ENCODE peak calls at places on chromosomes 6 and 20, in six cellular contexts. F, Q, B, W, O and H are unnamed samples.

GRCh38 chr20:36173451-36173933 is 19.0 kb downstream of the EPB41L1 start:
- DNase-seq in F (no peak), Q (no peak), B (no peak), W (no peak), O (no peak), H (no peak)

GRCh38 chr20:22312744-22313346 is 271.5 kb downstream of the FOXA2 start:
- DNase-seq in F (peak), Q (no peak), B (peak), W (peak), O (no peak), H (no peak)

GRCh38 chr6:25389501-25389900 is 110.3 kb downstream of the CARMIL1 start:
- DNase-seq in F (no peak), Q (no peak), B (no peak), W (no peak), O (no peak), H (no peak)

GRCh38 chr20:35663813-35664543 is 722 bp downstream of the CPNE1 start:
- DNase-seq in F (peak), Q (peak), B (peak), W (peak), O (peak), H (peak)

GRCh38 chr6:106823732-106824351 is 150.7 kb downstream of the CD24 start:
- DNase-seq in F (peak), Q (no peak), B (no peak), W (no peak), O (peak), H (no peak)

GRCh38 chr20:2042400-2042799 is 48.5 kb upstream of the PDYN start:
- DNase-seq in F (no peak), Q (no peak), B (no peak), W (no peak), O (no peak), H (no peak)

GRCh38 chr6:155313602-155314091 is 637 bp downstream of the TFB1M start:
- DNase-seq in F (no peak), Q (no peak), B (no peak), W (no peak), O (peak), H (no peak)

GRCh38 chr6:110053395-110054240 is 75.5 kb downstream of the GPR6 start:
- DNase-seq in F (no peak), Q (no peak), B (peak), W (no peak), O (no peak), H (no peak)

GRCh38 chr20:25084616-25085187 is 2.8 kb upstream of the VSX1 start:
- DNase-seq in F (no peak), Q (no peak), B (no peak), W (no peak), O (no peak), H (no peak)

GRCh38 chr20:46087161-46087560 is 2.6 kb downstream of the NCOA5 start:
- DNase-seq in F (no peak), Q (no peak), B (no peak), W (no peak), O (no peak), H (no peak)

GRCh38 chr20:25389381-25389857 is 1.2 kb downstream of the ABHD12 start:
- DNase-seq in F (no peak), Q (no peak), B (no peak), W (no peak), O (no peak), H (no peak)

GRCh38 chr6:686528-686927 is 6.4 kb downstream of the EXOC2 start:
- DNase-seq in F (no peak), Q (no peak), B (no peak), W (no peak), O (no peak), H (no peak)

GRCh38 chr6:136959471-136959891 is 37.4 kb downstream of the SLC35D3 start:
- DNase-seq in F (peak), Q (no peak), B (no peak), W (no peak), O (peak), H (no peak)

GRCh38 chr20:54026300-54027064 is 43.9 kb downstream of the BCAS1 start:
- DNase-seq in F (no peak), Q (no peak), B (no peak), W (no peak), O (no peak), H (no peak)

GRCh38 chr20:25223179-25223661 is 24.7 kb upstream of the PYGB start:
- DNase-seq in F (peak), Q (no peak), B (peak), W (no peak), O (no peak), H (no peak)

GRCh38 chr6:54722328-54722727 is 124.2 kb upstream of the FAM83B start:
- DNase-seq in F (no peak), Q (no peak), B (no peak), W (peak), O (no peak), H (no peak)

GRCh38 chr20:64090165-64090564 is 6.0 kb upstream of the LKAAEAR1 start:
- DNase-seq in F (no peak), Q (no peak), B (no peak), W (no peak), O (no peak), H (no peak)

GRCh38 chr20:63216849-63217471 is 1.0 kb upstream of the YTHDF1 start:
- DNase-seq in F (no peak), Q (no peak), B (no peak), W (no peak), O (no peak), H (no peak)

GRCh38 chr20:16437387-16437990 is 135.8 kb downstream of the KIF16B start:
- DNase-seq in F (no peak), Q (no peak), B (no peak), W (no peak), O (no peak), H (no peak)

GRCh38 chr6:33095681-33096080 is 19.9 kb downstream of the HLA-DPB1 start:
- DNase-seq in F (no peak), Q (no peak), B (no peak), W (no peak), O (no peak), H (no peak)
- TF ChIP-seq POLR2AphosphoS5 in F (no peak), Q (no peak), B (no peak), W (no peak), O (no peak), H (no peak)

DNA sequence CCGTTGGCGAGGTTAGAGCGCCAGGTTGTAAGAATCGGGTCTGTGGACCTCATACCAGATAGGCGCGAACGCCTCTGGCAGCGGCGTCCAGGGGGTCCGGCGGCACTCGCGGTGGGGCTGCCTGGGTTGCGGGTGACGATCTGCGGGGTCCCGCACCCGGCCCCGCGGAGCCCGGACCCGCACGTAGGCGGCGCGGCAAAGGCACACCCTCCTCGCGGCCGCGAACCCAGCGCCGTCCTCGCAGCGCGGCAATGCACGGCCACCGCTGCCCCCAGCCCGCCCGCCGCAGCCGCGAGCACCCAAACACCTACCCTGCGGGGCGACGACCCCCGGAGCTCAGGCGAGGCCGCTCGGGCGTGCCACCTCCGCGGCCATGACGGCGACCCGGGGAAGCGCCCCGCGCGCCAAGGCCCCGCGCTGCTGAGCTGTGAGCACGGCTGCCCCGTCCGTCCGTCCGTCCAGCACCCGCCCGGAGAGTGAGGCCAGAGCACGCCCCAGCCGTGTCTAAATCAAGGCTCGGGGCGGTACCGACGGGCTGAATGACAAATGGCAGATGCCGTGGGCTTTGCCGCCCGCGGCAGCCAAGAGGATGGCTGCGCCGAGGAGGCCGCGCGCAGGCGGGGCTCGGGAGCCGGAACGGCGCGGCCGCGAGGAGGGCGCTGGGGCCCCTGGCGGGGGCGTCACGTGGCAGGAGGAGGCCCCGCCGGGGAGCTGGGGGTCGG is at the start of gene PLAGL1:
- DNase-seq in F (peak), Q (peak), B (peak), W (peak), O (peak), H (peak)
- TF ChIP-seq POLR2A in F (no peak), Q (no peak), B (peak), W (peak), O (no peak), H (peak)

DNA sequence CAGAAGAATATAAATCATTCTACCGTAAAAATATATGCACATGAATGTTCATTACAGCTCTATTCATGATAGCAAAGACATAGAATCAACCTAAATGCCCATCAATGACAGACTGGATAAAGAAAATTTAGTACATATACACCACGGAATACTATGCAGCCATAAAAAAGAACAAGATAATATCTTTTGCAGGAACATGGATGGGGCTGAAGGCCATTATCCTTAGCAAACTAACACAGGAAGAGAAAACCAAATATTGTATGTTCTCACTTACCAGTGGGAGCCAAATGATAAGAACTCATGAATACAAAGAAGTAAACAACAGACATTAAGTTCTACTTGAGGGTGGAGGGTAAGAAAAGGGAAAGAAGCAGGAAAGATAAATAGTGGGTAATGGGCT is 8.4 kb downstream of the KHDC1L start:
- DNase-seq in F (no peak), Q (no peak), B (no peak), W (no peak), O (no peak), H (no peak)
- TF ChIP-seq POLR2AphosphoS5 in F (no peak), Q (no peak), B (no peak), W (no peak), O (no peak), H (no peak)

GRCh38 chr20:37903317-37904007 is 535 bp downstream of the VSTM2L start:
- DNase-seq in F (no peak), Q (no peak), B (no peak), W (no peak), O (no peak), H (no peak)

GRCh38 chr20:37904008-37904675 is 1.2 kb downstream of the VSTM2L start:
- DNase-seq in F (no peak), Q (no peak), B (no peak), W (no peak), O (no peak), H (no peak)

GRCh38 chr20:37902504-37903313 is at the start of gene VSTM2L:
- DNase-seq in F (peak), Q (peak), B (no peak), W (no peak), O (no peak), H (no peak)

GRCh38 chr20:37905969-37906613 is 3.2 kb downstream of the VSTM2L start:
- DNase-seq in F (no peak), Q (no peak), B (no peak), W (no peak), O (no peak), H (no peak)

GRCh38 chr20:37904845-37905244 is 1.9 kb downstream of the VSTM2L start:
- DNase-seq in F (no peak), Q (no peak), B (no peak), W (no peak), O (no peak), H (no peak)
- TF ChIP-seq POLR2A in F (no peak), Q (no peak), B (no peak), W (no peak), O (no peak), H (no peak)